ENCODE peak calls at places on chromosomes 1 and 21, in seven cellular contexts. B is tibial nerve, X is pancreas, I is esophagus squamous epithelium, L is astrocyte, Y is tibial artery, C is GM23338. D is an unnamed sample.

GRCh38 chr1:110012100-110012499 is 22.3 kb upstream of the STRIP1 start:
- DNase-seq in Y (no peak), C (no peak), L (no peak), X (no peak), B (no peak), I (no peak), D (no peak)

GRCh38 chr1:93633313-93633712 is 48.3 kb downstream of the BCAR3 start:
- DNase-seq in L (no peak), Y (no peak), B (no peak), X (no peak), I (no peak), C (no peak), D (no peak)

GRCh38 chr1:22721122-22721873 is 10.7 kb downstream of the EPHB2 start:
- DNase-seq in I (no peak), L (no peak), B (peak; percentile 33), Y (no peak), X (no peak), C (no peak), D (no peak)

GRCh38 chr1:1298861-1299685 is 8.7 kb downstream of the ACAP3 start:
- DNase-seq in L (no peak), C (peak; percentile 94), I (no peak), Y (no peak), B (no peak), X (no peak), D (no peak)

GRCh38 chr1:155135416-155136197 is at the start of gene SLC50A1:
- DNase-seq in C (peak; percentile 96), I (peak; percentile 53), L (peak; percentile 86), B (peak; percentile 83), Y (peak; percentile 97), X (peak; percentile 95), D (peak; percentile 84)

GRCh38 chr1:2323575-2323974 is 67.8 kb downstream of the MORN1 start:
- DNase-seq in Y (no peak), C (no peak), X (no peak), L (no peak), B (no peak), I (no peak), D (no peak)

GRCh38 chr1:41683681-41684500 is 199.4 kb upstream of the EDN2 start:
- DNase-seq in Y (no peak), L (no peak), I (no peak), X (no peak), B (no peak), C (no peak), D (peak; percentile 46)

GRCh38 chr1:202076050-202076511 is 46.6 kb upstream of the GPR37L1 start:
- DNase-seq in X (no peak), B (no peak), Y (no peak), L (no peak), C (no peak), I (no peak), D (no peak)

GRCh38 chr1:179021873-179022272 is 3.8 kb upstream of the FAM20B start:
- DNase-seq in B (no peak), C (no peak), I (no peak), Y (no peak), X (no peak), L (no peak), D (no peak)

GRCh38 chr1:183571678-183572268 is 18.5 kb downstream of the NCF2 start:
- DNase-seq in X (no peak), B (no peak), L (peak; percentile 35), Y (no peak), I (no peak), C (no peak), D (no peak)

GRCh38 chr1:12604114-12604874 is 13.7 kb downstream of the DHRS3 start:
- DNase-seq in L (peak; percentile 99), X (peak; percentile 43), Y (peak; percentile 66), I (no peak), B (no peak), C (no peak), D (peak; percentile 96)

GRCh38 chr1:46817814-46818213 is 19.0 kb downstream of the CYP4B1 start:
- DNase-seq in B (no peak), I (no peak), X (no peak), Y (no peak), C (no peak), L (no peak), D (no peak)

GRCh38 chr1:44103270-44104131 is 15.1 kb upstream of the KLF17 start:
- DNase-seq in C (peak; percentile 73), I (no peak), L (no peak), Y (no peak), B (no peak), X (peak; percentile 19), D (peak; percentile 13)

GRCh38 chr1:81512242-81512641 is 288.5 kb upstream of the ADGRL2 start:
- DNase-seq in X (no peak), C (no peak), I (no peak), L (no peak), Y (no peak), B (no peak), D (no peak)

GRCh38 chr1:67700220-67700619 is 15.2 kb downstream of the GADD45A start:
- DNase-seq in X (no peak), Y (no peak), I (no peak), C (no peak), L (no peak), B (no peak), D (no peak)

GRCh38 chr1:68107771-68108170 is 57.3 kb upstream of the DIRAS3 start:
- DNase-seq in X (no peak), L (peak; percentile 57), B (no peak), Y (no peak), C (no peak), I (no peak), D (no peak)

GRCh38 chr1:151988405-151988851 is 5.2 kb downstream of the S100A10 start:
- DNase-seq in L (peak; percentile 95), C (no peak), I (no peak), X (no peak), B (no peak), Y (no peak), D (peak; percentile 95)

GRCh38 chr1:174968750-174969244 is 30.9 kb upstream of the CACYBP start:
- DNase-seq in L (peak; percentile 96), Y (no peak), X (no peak), B (no peak), I (no peak), C (no peak), D (peak; percentile 47)

GRCh38 chr1:115469703-115470476 is 131.8 kb upstream of the NGF start:
- DNase-seq in L (peak; percentile 71), Y (no peak), X (peak; percentile 64), B (peak; percentile 40), C (peak; percentile 85), I (no peak), D (peak; percentile 79)

GRCh38 chr1:54280652-54281051 is 80.7 kb downstream of the MRPL37 start:
- DNase-seq in L (peak; percentile 93), Y (no peak), C (no peak), I (no peak), B (no peak), X (no peak), D (no peak)

GRCh38 chr1:110339427-110340206 is 440 bp downstream of the RBM15 start:
- DNase-seq in I (no peak), L (peak; percentile 26), C (peak; percentile 76), B (peak; percentile 30), Y (no peak), X (no peak), D (peak; percentile 22)

GRCh38 chr21:16592399-16592798 is 862.6 kb downstream of the USP25 start:
- DNase-seq in B (no peak), X (no peak), C (no peak), I (no peak), L (no peak), Y (no peak), D (no peak)

GRCh38 chr1:171834831-171835230 is 6.5 kb upstream of the DNM3 start:
- DNase-seq in C (no peak), Y (no peak), X (no peak), B (no peak), I (no peak), L (no peak), D (no peak)
- H3K27me3 ChIP-seq in C (peaks cover 4% of the 10 kb centered on the region), Y (no peaks in the 10 kb centered on the region), X (no peaks in the 10 kb centered on the region), B (no peaks in the 10 kb centered on the region), I (no peaks in the 10 kb centered on the region), L (no peaks in the 10 kb centered on the region), D (no peaks in the 10 kb centered on the region)

GRCh38 chr1:45620588-45621500 is 3.0 kb downstream of the CCDC17 start:
- DNase-seq in Y (no peak), B (no peak), I (no peak), X (no peak), L (no peak), C (no peak), D (no peak)

GRCh38 chr1:45621895-45622266 is 2.0 kb downstream of the CCDC17 start:
- DNase-seq in L (no peak), B (no peak), C (no peak), X (no peak), Y (no peak), I (no peak), D (no peak)

GRCh38 chr1:45621501-45621836 is 2.4 kb downstream of the CCDC17 start:
- DNase-seq in L (no peak), B (no peak), I (no peak), Y (no peak), X (no peak), C (peak; percentile 17), D (no peak)

GRCh38 chr1:45617618-45618017 is 6.2 kb downstream of the CCDC17 start:
- DNase-seq in I (no peak), C (no peak), X (no peak), B (no peak), L (peak; percentile 36), Y (no peak), D (peak; percentile 64)

GRCh38 chr1:45619149-45619921 is 4.5 kb downstream of the CCDC17 start:
- DNase-seq in B (no peak), L (no peak), I (no peak), X (no peak), C (peak; percentile 45), Y (no peak), D (no peak)
- H3K36me3 ChIP-seq in B (no peaks in the 10 kb centered on the region), L (peaks cover 28% of the 10 kb centered on the region), I (peaks cover 7% of the 10 kb centered on the region), X (no peaks in the 10 kb centered on the region), C (peaks cover 42% of the 10 kb centered on the region), Y (peaks cover 51% of the 10 kb centered on the region), D (peaks cover 10% of the 10 kb centered on the region)

DNA sequence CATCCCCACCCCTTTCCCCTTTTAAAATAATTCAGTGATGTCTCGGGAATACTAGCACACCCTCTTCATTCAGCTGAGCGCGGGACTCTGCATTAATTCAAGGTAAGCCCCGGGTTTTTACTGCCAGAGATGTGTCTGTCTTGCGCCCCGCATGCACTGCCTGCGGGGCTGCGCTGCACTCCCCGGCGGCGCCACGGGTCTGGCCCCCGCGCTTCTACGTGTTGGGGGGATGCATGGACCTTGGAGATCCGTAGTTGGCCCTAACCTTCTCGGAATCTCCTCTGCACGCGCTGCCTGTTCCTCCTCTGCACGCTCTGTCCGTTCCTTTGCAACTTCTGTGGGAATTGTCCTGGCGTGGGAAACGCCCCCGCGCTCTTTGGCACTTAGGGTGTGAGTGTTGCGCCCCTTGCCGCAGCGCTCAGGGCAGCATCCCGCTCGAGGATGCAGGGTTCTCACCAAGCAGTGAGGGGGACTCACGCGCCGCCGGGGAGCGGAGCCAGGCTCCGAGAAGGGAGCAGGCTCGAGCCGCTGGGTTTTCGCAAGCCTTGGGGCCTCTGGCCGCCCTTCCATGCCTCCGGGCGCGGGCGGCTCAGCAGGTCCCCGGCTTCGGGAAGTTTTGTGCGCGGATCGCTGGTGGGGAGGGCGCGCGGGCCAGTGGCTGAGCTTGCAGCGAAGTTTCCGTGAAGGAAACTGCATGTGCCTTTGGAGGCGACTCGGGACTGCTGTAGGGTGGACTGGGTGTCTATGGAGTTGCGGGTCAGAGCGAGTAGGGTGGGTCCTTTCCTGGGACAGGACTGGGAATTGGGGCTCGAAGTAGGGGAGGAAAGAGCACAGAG is 165.1 kb upstream of the CACNA1E start:
- DNase-seq in L (no peak), I (no peak), B (no peak), C (peak; percentile 76), Y (no peak), X (no peak), D (no peak)
- H3K27me3 ChIP-seq in L (peaks cover 47% of the 10 kb centered on the region), I (peaks cover 22% of the 10 kb centered on the region), B (no peaks in the 10 kb centered on the region), C (peaks cover 77% of the 10 kb centered on the region), Y (peaks cover 47% of the 10 kb centered on the region), X (peaks cover 18% of the 10 kb centered on the region), D (peaks cover 52% of the 10 kb centered on the region)

GRCh38 chr1:30950053-30950452 is 41.5 kb upstream of the SDC3 start:
- DNase-seq in Y (no peak), X (no peak), L (no peak), I (no peak), C (no peak), B (no peak), D (no peak)
- H3K36me3 ChIP-seq in Y (peaks cover 79% of the 10 kb centered on the region), X (no peaks in the 10 kb centered on the region), L (peaks cover 63% of the 10 kb centered on the region), I (peaks cover 12% of the 10 kb centered on the region), C (peaks cover 77% of the 10 kb centered on the region), B (no peaks in the 10 kb centered on the region), D (peaks cover 22% of the 10 kb centered on the region)